ENCODE peak calls at places on chromosomes 12 and 14, in nine cellular contexts. K is BJ, F is fibroblast of lung, D is suprapubic skin, T is ascending aorta, X is AG09309, S is uterus, W is left ventricle myocardium inferior, L is lung. C is an unnamed sample.

GRCh38 chr12:66044731-66045130 is 85.8 kb downstream of the LLPH start:
- DNase-seq in L (no peak), K (no peak), F (peak), T (no peak), D (no peak), X (no peak), S (no peak), W (no peak), C (no peak)

GRCh38 chr14:22819191-22819988 is 4.2 kb upstream of the SLC7A7 start:
- DNase-seq in T (no peak), S (no peak), W (peak), D (no peak), X (no peak), F (peak), K (peak), L (no peak), C (peak)

GRCh38 chr12:113439301-113439597 is 17.1 kb downstream of the SDSL start:
- DNase-seq in W (no peak), F (no peak), L (no peak), X (no peak), D (no peak), T (no peak), K (no peak), S (no peak), C (no peak)

GRCh38 chr12:56753566-56753965 is 1.4 kb upstream of the PRIM1 start:
- DNase-seq in W (no peak), T (no peak), D (no peak), X (no peak), F (no peak), S (no peak), K (no peak), L (no peak), C (no peak)

GRCh38 chr14:90554341-90554740 is 157.5 kb downstream of the CALM1 start:
- DNase-seq in F (no peak), X (no peak), L (peak), W (peak), D (no peak), S (no peak), K (no peak), T (no peak), C (no peak)

GRCh38 chr12:127145543-127145928 is 1121.4 kb upstream of the TMEM132C start:
- DNase-seq in T (no peak), F (no peak), D (no peak), S (no peak), L (no peak), W (no peak), X (no peak), K (no peak), C (no peak)

GRCh38 chr14:72563676-72564075 is 330.2 kb downstream of the DPF3 start:
- DNase-seq in T (no peak), X (no peak), D (no peak), S (no peak), F (no peak), L (no peak), K (no peak), W (no peak), C (no peak)

GRCh38 chr12:71551529-71551928 is 111.9 kb downstream of the LGR5 start:
- DNase-seq in F (peak), X (peak), T (no peak), W (no peak), S (no peak), K (no peak), D (no peak), L (no peak), C (peak)

GRCh38 chr14:38279556-38279955 is 23.7 kb upstream of the CLEC14A start:
- DNase-seq in W (no peak), X (no peak), F (no peak), D (no peak), S (no peak), K (no peak), L (no peak), T (no peak), C (no peak)

GRCh38 chr14:28303248-28303647 is 463.3 kb upstream of the FOXG1 start:
- DNase-seq in X (no peak), K (no peak), L (no peak), W (no peak), T (no peak), F (peak), D (no peak), S (no peak), C (no peak)

GRCh38 chr12:13000935-13001724 is 1.1 kb upstream of the HEBP1 start:
- DNase-seq in D (peak), F (peak), X (no peak), K (no peak), T (no peak), W (peak), S (peak), L (peak), C (no peak)

GRCh38 chr12:100375023-100375737 is 18.3 kb downstream of the SLC17A8 start:
- DNase-seq in X (peak), L (peak), D (no peak), W (peak), K (no peak), F (peak), T (no peak), S (peak), C (peak)

GRCh38 chr12:110941391-110941790 is 21.0 kb upstream of the MYL2 start:
- DNase-seq in S (no peak), T (no peak), D (peak), F (no peak), X (no peak), K (no peak), W (no peak), L (no peak), C (no peak)

GRCh38 chr14:96002511-96002884 is 36.7 kb upstream of the C14orf132 start:
- DNase-seq in K (no peak), F (no peak), W (no peak), D (no peak), T (no peak), X (no peak), L (no peak), S (no peak), C (no peak)

GRCh38 chr12:132513070-132513398 is 23.1 kb downstream of the FBRSL1 start:
- DNase-seq in X (peak), S (no peak), K (peak), W (no peak), L (no peak), T (no peak), D (no peak), F (peak), C (peak)

GRCh38 chr14:84566109-84566508 is 963.8 kb upstream of the FLRT2 start:
- DNase-seq in S (no peak), T (no peak), D (no peak), F (no peak), K (no peak), X (no peak), L (no peak), W (no peak), C (no peak)

GRCh38 chr14:78448483-78449094 is 278.4 kb downstream of the NRXN3 start:
- DNase-seq in K (no peak), W (no peak), X (no peak), F (peak), D (no peak), T (no peak), L (peak), S (no peak), C (no peak)

GRCh38 chr12:54611715-54612116 is 23.0 kb downstream of the LACRT start:
- DNase-seq in F (no peak), X (no peak), T (no peak), D (peak), K (no peak), S (no peak), L (no peak), W (no peak), C (no peak)

GRCh38 chr12:62215506-62215905 is 44.7 kb upstream of the USP15 start:
- DNase-seq in K (no peak), L (no peak), W (no peak), F (no peak), T (no peak), X (no peak), D (no peak), S (no peak), C (no peak)

GRCh38 chr12:32605326-32606095 is 73.6 kb upstream of the DNM1L start:
- DNase-seq in X (no peak), F (no peak), W (no peak), L (no peak), K (no peak), T (no peak), S (no peak), D (no peak), C (no peak)

GRCh38 chr12:2083561-2083960 is 30.8 kb downstream of the CACNA1C start:
- DNase-seq in D (no peak), S (no peak), T (no peak), F (no peak), L (no peak), K (no peak), W (no peak), X (no peak), C (no peak)

GRCh38 chr12:19757317-19757877 is 318.1 kb downstream of the AEBP2 start:
- DNase-seq in K (no peak), D (no peak), X (no peak), F (peak), T (no peak), S (no peak), W (no peak), L (no peak), C (no peak)
- TF ChIP-seq CTCF in K (peak), D (peak), X (peak), F (peak), T (peak), S (peak), W (peak), L (peak), C (peak)

DNA sequence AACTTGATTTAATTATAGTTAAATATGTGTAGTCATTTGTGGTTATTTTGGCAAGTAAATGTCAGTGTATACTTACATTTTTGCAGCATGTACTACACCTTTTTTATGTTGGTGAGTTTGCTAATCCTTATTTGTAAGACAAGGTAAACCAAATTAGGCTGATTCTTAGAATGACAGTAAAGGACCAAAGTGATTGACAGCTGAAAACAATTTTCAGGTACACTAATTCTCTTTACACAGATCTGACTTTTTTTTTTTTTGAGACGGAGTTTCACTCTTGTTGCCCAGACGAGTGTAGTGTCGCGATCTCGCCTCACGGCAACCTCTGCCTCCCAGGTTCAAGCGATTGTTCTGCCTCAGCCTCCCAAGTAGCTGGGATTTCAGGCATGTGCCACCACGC is 8.4 kb downstream of the SLC25A3 start:
- DNase-seq in X (no peak), W (no peak), T (no peak), K (no peak), L (no peak), D (no peak), S (no peak), F (no peak), C (no peak)
- TF ChIP-seq CTCF in X (no peak), W (no peak), T (no peak), K (no peak), L (no peak), D (no peak), S (no peak), F (no peak), C (no peak)

DNA sequence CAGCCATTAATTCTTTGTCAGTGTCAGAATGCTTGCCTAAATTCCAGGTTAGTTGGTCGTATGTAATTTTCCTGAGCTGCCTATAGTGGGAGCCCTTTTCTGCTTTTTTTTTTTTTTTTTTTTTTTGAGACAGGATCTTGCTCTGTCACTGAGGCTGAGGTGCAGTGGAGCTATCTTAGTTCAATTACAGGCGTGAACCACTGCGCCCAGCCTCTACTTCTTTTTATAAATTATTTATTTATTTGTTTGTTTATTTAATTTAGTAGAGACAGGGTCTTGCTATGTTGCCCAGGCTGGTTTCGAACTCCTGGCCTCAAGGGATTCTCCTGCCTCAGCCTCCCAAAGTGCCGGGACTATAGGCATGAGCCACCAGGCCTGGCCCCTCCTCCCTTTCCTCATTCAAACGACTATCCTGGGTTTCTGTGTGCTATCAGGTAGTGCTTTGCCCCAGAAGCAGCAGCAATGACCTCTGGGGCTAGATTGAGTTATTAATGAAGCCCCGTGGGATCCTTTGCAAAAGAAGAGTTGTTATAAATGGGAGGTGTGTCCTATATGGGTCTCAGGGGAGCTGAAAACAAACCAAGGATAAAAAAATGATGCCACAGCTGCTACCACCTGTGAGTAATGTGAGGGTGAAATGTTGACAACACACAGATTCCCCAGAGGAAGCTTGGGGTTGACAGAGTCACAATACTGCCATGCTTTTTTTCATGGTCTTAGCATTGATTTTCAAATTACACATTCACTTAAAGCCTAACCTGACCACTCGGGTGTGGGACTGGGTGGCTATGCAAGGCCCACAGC is 34.6 kb upstream of the NFKBIA start:
- DNase-seq in F (no peak), X (no peak), K (no peak), W (no peak), D (no peak), L (no peak), S (no peak), T (no peak), C (no peak)
- TF ChIP-seq CTCF in F (peak), X (peak), K (peak), W (peak), D (peak), L (no peak), S (no peak), T (no peak), C (peak)

GRCh38 chr12:93242154-93242958 is 135.4 kb upstream of the NUDT4 start:
- DNase-seq in L (no peak), W (no peak), K (no peak), X (no peak), T (no peak), S (no peak), F (peak), D (no peak), C (no peak)
- TF ChIP-seq CTCF in L (no peak), W (peak), K (no peak), X (no peak), T (no peak), S (no peak), F (peak), D (no peak), C (no peak)

DNA sequence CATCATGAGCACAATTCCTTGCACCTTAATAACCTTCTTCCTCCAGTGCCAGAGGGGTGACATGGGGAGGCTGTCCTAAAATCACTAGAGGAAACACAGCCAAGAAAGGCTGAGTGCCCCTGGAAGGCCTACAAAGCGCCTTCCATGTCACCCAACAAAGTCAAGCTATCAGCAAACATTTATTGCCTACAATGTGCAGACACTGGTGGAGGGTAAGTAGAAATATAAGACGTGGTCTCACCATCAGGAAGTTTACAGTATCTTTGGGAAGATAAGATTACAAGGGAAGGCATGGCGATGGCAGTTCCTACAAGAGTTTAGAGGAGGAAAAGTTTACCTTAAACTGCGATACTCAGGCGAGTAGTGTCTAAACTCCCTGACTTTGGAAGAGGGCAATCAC is 27.9 kb downstream of the DMAC2L start:
- DNase-seq in W (no peak), K (no peak), S (no peak), D (no peak), X (no peak), F (no peak), L (no peak), T (no peak), C (no peak)
- TF ChIP-seq CTCF in W (no peak), K (no peak), S (no peak), D (no peak), X (no peak), F (no peak), L (no peak), T (no peak), C (no peak)

DNA sequence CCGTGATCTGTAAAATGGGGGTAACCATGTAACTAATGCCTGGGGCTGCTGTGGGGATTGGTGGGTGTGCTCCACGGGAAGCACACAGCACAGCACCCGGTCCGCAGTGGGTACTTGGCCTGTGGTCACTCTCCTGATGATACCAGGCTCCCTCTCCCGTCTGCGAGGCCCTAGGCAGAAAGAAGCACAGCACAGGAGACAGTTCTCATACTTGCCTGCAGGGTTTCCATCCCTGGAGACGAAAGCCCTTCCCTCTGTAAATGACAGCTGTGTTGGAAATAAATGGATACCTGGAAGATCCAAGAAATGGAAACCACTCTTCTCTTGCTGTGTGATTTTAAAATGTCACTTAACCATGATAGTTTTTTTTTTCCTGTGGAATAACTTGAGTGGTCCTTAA is 7.9 kb upstream of the PRMT8 start:
- DNase-seq in K (no peak), X (no peak), T (no peak), L (no peak), F (no peak), D (no peak), S (no peak), W (no peak), C (no peak)
- TF ChIP-seq CTCF in K (no peak), X (peak), T (no peak), L (no peak), F (no peak), D (no peak), S (no peak), W (no peak), C (no peak)

GRCh38 chr12:120938496-120938895 is 34.3 kb upstream of the SPPL3 start:
- DNase-seq in K (no peak), D (no peak), F (no peak), X (no peak), T (no peak), S (no peak), W (no peak), L (no peak), C (no peak)

GRCh38 chr12:120932956-120933526 is 28.9 kb upstream of the SPPL3 start:
- DNase-seq in F (no peak), K (no peak), S (no peak), L (no peak), T (no peak), X (no peak), D (no peak), W (no peak), C (no peak)

GRCh38 chr12:120939523-120939922 is 35.4 kb upstream of the SPPL3 start:
- DNase-seq in T (peak), W (peak), F (no peak), K (no peak), S (no peak), X (no peak), L (peak), D (no peak), C (no peak)

GRCh38 chr12:120939954-120940353 is 35.8 kb upstream of the SPPL3 start:
- DNase-seq in F (no peak), L (no peak), W (no peak), D (no peak), K (no peak), X (no peak), T (no peak), S (no peak), C (no peak)

GRCh38 chr12:120936197-120936596 is 32.0 kb upstream of the SPPL3 start:
- DNase-seq in F (no peak), X (no peak), W (peak), D (no peak), S (no peak), T (no peak), L (no peak), K (no peak), C (no peak)
- TF ChIP-seq CTCF in F (no peak), X (no peak), W (no peak), D (no peak), S (no peak), T (no peak), L (no peak), K (no peak), C (no peak)

C was measured in AG09319.